ENCODE peak calls at places on chromosomes 1 and 21, in nine cellular contexts. D, R, T, N, X, G, B, U and W are unnamed samples.

GRCh38 chr21:36917487-36918158 is 48.8 kb downstream of the HLCS start:
- DNase-seq in D (peak; percentile 24), R (peak; percentile 30), T (no peak), N (no peak), X (no peak), G (no peak), B (no peak), U (peak; percentile 20), W (no peak)

GRCh38 chr1:19377812-19378718 is 65.9 kb downstream of the SLC66A1 start:
- DNase-seq in D (peak; percentile 53), R (no peak), T (no peak), N (no peak), X (no peak), G (no peak), B (no peak), U (no peak), W (no peak)

GRCh38 chr1:77888429-77889239 is at the start of gene NEXN:
- DNase-seq in D (peak; percentile 64), R (peak; percentile 82), T (peak; percentile 90), N (peak; percentile 67), X (peak; percentile 43), G (no peak), B (no peak), U (peak; percentile 61), W (peak; percentile 79)

GRCh38 chr1:173478099-173478555 is 992 bp downstream of the PRDX6 start:
- DNase-seq in D (peak; percentile 42), R (no peak), T (peak; percentile 90), N (peak; percentile 63), X (peak; percentile 32), G (no peak), B (peak; percentile 31), U (peak; percentile 48), W (peak; percentile 57)

GRCh38 chr1:33085332-33085731 is 4.4 kb downstream of the AZIN2 start:
- DNase-seq in D (no peak), R (no peak), T (no peak), N (no peak), X (no peak), G (no peak), B (no peak), U (no peak), W (no peak)

GRCh38 chr1:190949932-190950331 is 472.3 kb upstream of the BRINP3 start:
- DNase-seq in D (no peak), R (no peak), T (no peak), N (no peak), X (no peak), G (no peak), B (no peak), U (no peak), W (no peak)

GRCh38 chr1:220732137-220732536 is 16.0 kb upstream of the MTARC2 start:
- DNase-seq in D (no peak), R (no peak), T (no peak), N (no peak), X (no peak), G (no peak), B (no peak), U (no peak), W (no peak)

GRCh38 chr1:85847356-85847755 is 139.1 kb upstream of the ZNHIT6 start:
- DNase-seq in D (no peak), R (no peak), T (no peak), N (no peak), X (no peak), G (no peak), B (no peak), U (no peak), W (no peak)

GRCh38 chr1:85275701-85276289 is 637 bp downstream of the BCL10 start:
- DNase-seq in D (no peak), R (peak; percentile 44), T (no peak), N (no peak), X (no peak), G (no peak), B (no peak), U (no peak), W (no peak)

GRCh38 chr1:156698995-156699394 is 6.4 kb downstream of the CRABP2 start:
- DNase-seq in D (no peak), R (no peak), T (no peak), N (no peak), X (no peak), G (no peak), B (no peak), U (no peak), W (no peak)

GRCh38 chr1:17558541-17558940 is 19.0 kb downstream of the ARHGEF10L start:
- DNase-seq in D (no peak), R (no peak), T (no peak), N (no peak), X (no peak), G (no peak), B (no peak), U (no peak), W (no peak)

GRCh38 chr1:52927219-52928082 is at the start of gene SCP2:
- DNase-seq in D (peak; percentile 77), R (peak; percentile 69), T (peak; percentile 91), N (peak; percentile 49), X (peak; percentile 85), G (peak; percentile 66), B (peak; percentile 80), U (peak; percentile 26), W (peak; percentile 84)

GRCh38 chr1:157652859-157653493 is 47.6 kb downstream of the FCRL3 start:
- DNase-seq in D (no peak), R (no peak), T (no peak), N (no peak), X (no peak), G (no peak), B (no peak), U (no peak), W (no peak)

GRCh38 chr21:41768371-41769042 is 1.7 kb upstream of the RIPK4 start:
- DNase-seq in D (peak; percentile 89), R (no peak), T (peak; percentile 73), N (peak; percentile 81), X (no peak), G (no peak), B (peak; percentile 91), U (peak; percentile 83), W (no peak)

GRCh38 chr1:12604114-12604874 is 13.7 kb downstream of the DHRS3 start:
- DNase-seq in D (peak; percentile 83), R (no peak), T (no peak), N (peak; percentile 91), X (peak; percentile 91), G (peak; percentile 34), B (peak; percentile 71), U (peak; percentile 97), W (no peak)

GRCh38 chr1:195030793-195031192 is 1577.4 kb downstream of the KCNT2 start:
- DNase-seq in D (no peak), R (no peak), T (no peak), N (no peak), X (no peak), G (no peak), B (no peak), U (no peak), W (no peak)

GRCh38 chr1:52632732-52633290 is at the start of gene SHISAL2A:
- DNase-seq in D (no peak), R (peak; percentile 23), T (no peak), N (no peak), X (no peak), G (peak; percentile 50), B (no peak), U (no peak), W (no peak)

GRCh38 chr1:176854725-176855433 is 309.6 kb downstream of the ASTN1 start:
- DNase-seq in D (no peak), R (no peak), T (no peak), N (no peak), X (no peak), G (no peak), B (no peak), U (no peak), W (no peak)

GRCh38 chr1:153683853-153684252 is 5.4 kb downstream of the NPR1 start:
- DNase-seq in D (no peak), R (no peak), T (no peak), N (peak; percentile 12), X (no peak), G (no peak), B (no peak), U (no peak), W (no peak)

GRCh38 chr1:156122086-156122485 is 7.6 kb downstream of the LMNA start:
- DNase-seq in D (no peak), R (no peak), T (no peak), N (no peak), X (no peak), G (no peak), B (no peak), U (no peak), W (no peak)

GRCh38 chr1:169538998-169539871 is 47.0 kb downstream of the F5 start:
- DNase-seq in D (no peak), R (no peak), T (no peak), N (peak; percentile 34), X (no peak), G (no peak), B (peak; percentile 75), U (peak; percentile 91), W (no peak)

GRCh38 chr21:42298237-42298636 is 17.0 kb downstream of the TFF3 start:
- DNase-seq in D (no peak), R (no peak), T (no peak), N (no peak), X (no peak), G (no peak), B (peak; percentile 53), U (no peak), W (no peak)